ENCODE peak calls at places on chromosomes 6 and 20, in five cellular contexts. G, A, E, M and O are unnamed samples.
A peak's percentile ranks its signal among the peaks of the same experiment; 100 is the strongest.

GRCh38 chr6:111837641-111838500 is 35.4 kb downstream of the FYN start:
- DNase-seq in G (no peak), A (no peak), E (no peak), M (no peak), O (no peak)

GRCh38 chr6:35363293-35363750 is 21.0 kb downstream of the PPARD start:
- DNase-seq in G (peak; percentile 76), A (no peak), E (no peak), M (no peak), O (no peak)

GRCh38 chr6:127102299-127102698 is 16.2 kb upstream of the RSPO3 start:
- DNase-seq in G (no peak), A (no peak), E (no peak), M (no peak), O (no peak)

GRCh38 chr6:154167163-154167562 is 128.1 kb downstream of the OPRM1 start:
- DNase-seq in G (no peak), A (no peak), E (no peak), M (no peak), O (no peak)

GRCh38 chr6:88157106-88157505 is 9.0 kb downstream of the CNR1 start:
- DNase-seq in G (no peak), A (no peak), E (no peak), M (no peak), O (no peak)

GRCh38 chr20:57220187-57221165 is 46.0 kb downstream of the BMP7 start:
- DNase-seq in G (no peak), A (no peak), E (no peak), M (no peak), O (no peak)

GRCh38 chr6:42451146-42451594 is 556 bp downstream of the TRERF1 start:
- DNase-seq in G (no peak), A (no peak), E (peak; percentile 43), M (no peak), O (no peak)

GRCh38 chr6:137697267-137697938 is 169.7 kb upstream of the TNFAIP3 start:
- DNase-seq in G (no peak), A (no peak), E (no peak), M (no peak), O (no peak)

GRCh38 chr20:47817573-47817972 is 32.3 kb upstream of the SULF2 start:
- DNase-seq in G (no peak), A (no peak), E (no peak), M (no peak), O (no peak)

GRCh38 chr20:63967330-63968135 is 2.2 kb downstream of the ZNF512B start:
- DNase-seq in G (no peak), A (no peak), E (no peak), M (no peak), O (no peak)

GRCh38 chr20:35600176-35600995 is 15.2 kb upstream of the SPAG4 start:
- DNase-seq in G (no peak), A (no peak), E (no peak), M (no peak), O (no peak)

GRCh38 chr20:44745122-44745521 is 543 bp upstream of the KCNK15 start:
- DNase-seq in G (no peak), A (no peak), E (no peak), M (no peak), O (no peak)

GRCh38 chr6:79225718-79226117 is 8.8 kb downstream of the HMGN3 start:
- DNase-seq in G (no peak), A (no peak), E (no peak), M (no peak), O (no peak)

GRCh38 chr6:160357088-160357487 is 8.9 kb downstream of the SLC22A3 start:
- DNase-seq in G (no peak), A (no peak), E (no peak), M (no peak), O (no peak)

GRCh38 chr6:145278163-145278807 is 457.0 kb downstream of the EPM2A start:
- DNase-seq in G (no peak), A (no peak), E (no peak), M (no peak), O (no peak)

GRCh38 chr6:47780510-47781356 is 1.1 kb upstream of the OPN5 start:
- DNase-seq in G (no peak), A (peak; percentile 9), E (peak; percentile 37), M (no peak), O (peak; percentile 4)

GRCh38 chr6:115945806-115946205 is 114.9 kb downstream of the FRK start:
- DNase-seq in G (no peak), A (no peak), E (no peak), M (no peak), O (no peak)

GRCh38 chr6:108914235-108915022 is 66.2 kb downstream of the ARMC2 start:
- DNase-seq in G (no peak), A (no peak), E (peak; percentile 49), M (no peak), O (no peak)

GRCh38 chr6:33814663-33814985 is 10.8 kb upstream of the MLN start:
- DNase-seq in G (no peak), A (no peak), E (no peak), M (no peak), O (no peak)

GRCh38 chr6:169810066-169810989 is 58.9 kb downstream of the ERMARD start:
- DNase-seq in G (no peak), A (no peak), E (no peak), M (no peak), O (no peak)

GRCh38 chr6:47111685-47112084 is 69.6 kb upstream of the ADGRF1 start:
- DNase-seq in G (no peak), A (no peak), E (no peak), M (no peak), O (no peak)